ENCODE peak calls at places on chromosomes 12 and 14, in four cellular contexts. One of them, this sample, is unnamed.

GRCh38 chr14:100871234-100872186 is 32.0 kb downstream of the RTL1 start:
- DNase-seq in stimulated activated CD4-positive, alpha-beta T cell treated with anti-CD3 and anti-CD28 coated beads, TNF-alpha, amount 100 ng/mL, for 48 hours: no peak
- DNase-seq in hepatic stellate cell: no peak
- DNase-seq in GM10248: no peak
- DNase-seq in this sample: peak

GRCh38 chr14:24908592-24909236 is 141.2 kb downstream of the STXBP6 start:
- DNase-seq in hepatic stellate cell: no peak
- DNase-seq in GM10248: no peak
- DNase-seq in stimulated activated CD4-positive, alpha-beta T cell treated with anti-CD3 and anti-CD28 coated beads, TNF-alpha, amount 100 ng/mL, for 48 hours: no peak
- DNase-seq in this sample: no peak

GRCh38 chr12:9509464-9510166 is 98.1 kb downstream of the KLRB1 start:
- DNase-seq in GM10248: no peak
- DNase-seq in hepatic stellate cell: no peak
- DNase-seq in stimulated activated CD4-positive, alpha-beta T cell treated with anti-CD3 and anti-CD28 coated beads, TNF-alpha, amount 100 ng/mL, for 48 hours: no peak
- DNase-seq in this sample: no peak

GRCh38 chr12:4211372-4211771 is 62.2 kb upstream of the CCND2 start:
- DNase-seq in GM10248: no peak
- DNase-seq in stimulated activated CD4-positive, alpha-beta T cell treated with anti-CD3 and anti-CD28 coated beads, TNF-alpha, amount 100 ng/mL, for 48 hours: no peak
- DNase-seq in hepatic stellate cell: no peak
- DNase-seq in this sample: no peak

GRCh38 chr12:92784356-92784755 is 81.6 kb downstream of the PLEKHG7 start:
- DNase-seq in hepatic stellate cell: no peak
- DNase-seq in stimulated activated CD4-positive, alpha-beta T cell treated with anti-CD3 and anti-CD28 coated beads, TNF-alpha, amount 100 ng/mL, for 48 hours: no peak
- DNase-seq in GM10248: no peak
- DNase-seq in this sample: no peak

GRCh38 chr14:104800600-104801283 is at the start of gene ZBTB42:
- DNase-seq in hepatic stellate cell: peak
- DNase-seq in GM10248: peak
- DNase-seq in stimulated activated CD4-positive, alpha-beta T cell treated with anti-CD3 and anti-CD28 coated beads, TNF-alpha, amount 100 ng/mL, for 48 hours: peak
- DNase-seq in this sample: no peak

GRCh38 chr12:2298556-2299195 is 245.9 kb downstream of the CACNA1C start:
- DNase-seq in GM10248: no peak
- DNase-seq in stimulated activated CD4-positive, alpha-beta T cell treated with anti-CD3 and anti-CD28 coated beads, TNF-alpha, amount 100 ng/mL, for 48 hours: no peak
- DNase-seq in hepatic stellate cell: no peak
- DNase-seq in this sample: no peak

GRCh38 chr12:113194971-113195391 is 9.5 kb downstream of the RITA1 start:
- DNase-seq in stimulated activated CD4-positive, alpha-beta T cell treated with anti-CD3 and anti-CD28 coated beads, TNF-alpha, amount 100 ng/mL, for 48 hours: no peak
- DNase-seq in GM10248: no peak
- DNase-seq in hepatic stellate cell: peak
- DNase-seq in this sample: no peak

GRCh38 chr14:99803803-99804202 is 10.6 kb downstream of the EML1 start:
- DNase-seq in hepatic stellate cell: no peak
- DNase-seq in stimulated activated CD4-positive, alpha-beta T cell treated with anti-CD3 and anti-CD28 coated beads, TNF-alpha, amount 100 ng/mL, for 48 hours: no peak
- DNase-seq in GM10248: no peak
- DNase-seq in this sample: no peak

This sample was measured in CMK.